ENCODE peak calls at places on chromosomes 11 and 22, in seven cellular contexts. G is PC-3, K is fibroblast of lung, C is neural progenitor cell, D is HCT116, X is astrocyte, T is K562. Y is an unnamed sample.

GRCh38 chr22:35384973-35385588 is 4.2 kb downstream of the HMOX1 start:
- DNase-seq in G (no peak), K (no peak), C (no peak), D (no peak), X (no peak), T (no peak), Y (no peak)

GRCh38 chr22:22098457-22099193 is 116.0 kb upstream of the TOP3B start:
- DNase-seq in G (no peak), K (no peak), C (no peak), D (no peak), X (no peak), T (no peak), Y (no peak)

GRCh38 chr11:69320756-69321741 is 27.1 kb downstream of the MYEOV start:
- DNase-seq in G (peak), K (no peak), C (no peak), D (no peak), X (no peak), T (no peak), Y (no peak)

GRCh38 chr11:33211588-33211987 is 45.6 kb upstream of the HIPK3 start:
- DNase-seq in G (no peak), K (no peak), C (no peak), D (no peak), X (no peak), T (no peak), Y (peak)

GRCh38 chr11:12089473-12089872 is 20.9 kb upstream of the MICAL2 start:
- DNase-seq in G (peak), K (no peak), C (no peak), D (no peak), X (no peak), T (no peak), Y (no peak)

GRCh38 chr22:33400891-33401290 is 342.7 kb upstream of the SYN3 start:
- DNase-seq in G (no peak), K (no peak), C (no peak), D (no peak), X (no peak), T (no peak), Y (no peak)

GRCh38 chr22:20990184-20991180 is 8.4 kb downstream of the LZTR1 start:
- DNase-seq in G (no peak), K (no peak), C (no peak), D (no peak), X (peak), T (no peak), Y (no peak)

GRCh38 chr11:59012106-59012941 is 73.0 kb downstream of the GLYATL1 start:
- DNase-seq in G (no peak), K (no peak), C (no peak), D (no peak), X (no peak), T (no peak), Y (no peak)

GRCh38 chr11:90448280-90448679 is 225.4 kb upstream of the CHORDC1 start:
- DNase-seq in G (no peak), K (no peak), C (no peak), D (no peak), X (no peak), T (no peak), Y (no peak)

GRCh38 chr22:48827228-48827810 is 1000.4 kb downstream of the BRD1 start:
- DNase-seq in G (peak), K (no peak), C (no peak), D (no peak), X (peak), T (no peak), Y (no peak)

GRCh38 chr22:36454916-36455570 is 26.4 kb downstream of the TXN2 start:
- DNase-seq in G (peak), K (peak), C (peak), D (peak), X (peak), T (peak), Y (peak)

GRCh38 chr11:14445542-14446530 is 53.8 kb downstream of the COPB1 start:
- DNase-seq in G (peak), K (peak), C (no peak), D (no peak), X (peak), T (no peak), Y (no peak)

GRCh38 chr11:68271781-68272608 is at the start of gene C11orf24:
- DNase-seq in G (peak), K (peak), C (peak), D (peak), X (peak), T (peak), Y (peak)

GRCh38 chr11:2781413-2782274 is 81.8 kb upstream of the KCNQ1OT1 start:
- DNase-seq in G (no peak), K (peak), C (no peak), D (no peak), X (no peak), T (peak), Y (no peak)

GRCh38 chr11:33910960-33911339 is 19.1 kb upstream of the LMO2 start:
- DNase-seq in G (no peak), K (no peak), C (no peak), D (no peak), X (no peak), T (no peak), Y (no peak)

GRCh38 chr22:19114984-19115552 is 7.1 kb downstream of the DGCR2 start:
- DNase-seq in G (no peak), K (no peak), C (no peak), D (no peak), X (no peak), T (no peak), Y (no peak)

GRCh38 chr11:28919194-28919593 is 811.0 kb downstream of the METTL15 start:
- DNase-seq in G (no peak), K (no peak), C (no peak), D (no peak), X (no peak), T (no peak), Y (no peak)

GRCh38 chr11:11313426-11313825 is 39.6 kb downstream of the CSNK2A3 start:
- DNase-seq in G (peak), K (peak), C (no peak), D (no peak), X (peak), T (no peak), Y (peak)

GRCh38 chr11:88338223-88338661 is 706 bp upstream of the CTSC start:
- DNase-seq in G (peak), K (peak), C (peak), D (no peak), X (peak), T (peak), Y (peak)

GRCh38 chr11:76321340-76321739 is 59.6 kb downstream of the THAP12 start:
- DNase-seq in G (no peak), K (no peak), C (no peak), D (no peak), X (no peak), T (no peak), Y (no peak)

GRCh38 chr22:35343664-35344550 is 37.0 kb upstream of the HMOX1 start:
- DNase-seq in G (no peak), K (no peak), C (no peak), D (no peak), X (no peak), T (no peak), Y (no peak)

GRCh38 chr11:119616586-119617342 is 112.2 kb downstream of the NECTIN1 start:
- DNase-seq in G (no peak), K (no peak), C (no peak), D (no peak), X (no peak), T (no peak), Y (no peak)

GRCh38 chr11:34394771-34395300 is 37.0 kb upstream of the ABTB2 start:
- DNase-seq in G (no peak), K (no peak), C (no peak), D (no peak), X (no peak), T (no peak), Y (no peak)

GRCh38 chr11:7262672-7263071 is 11.0 kb downstream of the SYT9 start:
- DNase-seq in G (no peak), K (no peak), C (no peak), D (no peak), X (no peak), T (no peak), Y (no peak)

GRCh38 chr11:5274340-5274739 is 4.6 kb upstream of the HBE1 start:
- DNase-seq in G (no peak), K (no peak), C (no peak), D (no peak), X (no peak), T (no peak), Y (no peak)

GRCh38 chr11:102317099-102317767 is at the start of gene BIRC3:
- DNase-seq in G (peak), K (peak), C (peak), D (peak), X (peak), T (peak), Y (peak)

GRCh38 chr11:11798586-11799438 is 43.0 kb upstream of the USP47 start:
- DNase-seq in G (peak), K (peak), C (peak), D (peak), X (peak), T (peak), Y (peak)

GRCh38 chr11:1042626-1043562 is 6.4 kb upstream of the MUC6 start:
- DNase-seq in G (no peak), K (no peak), C (no peak), D (no peak), X (no peak), T (no peak), Y (no peak)

GRCh38 chr11:122715883-122716282 is 60.4 kb downstream of the UBASH3B start:
- DNase-seq in G (no peak), K (no peak), C (no peak), D (no peak), X (no peak), T (no peak), Y (no peak)
- H3K9ac ChIP-seq in G (no peak), K (no peak), C (no peak), D (no peak), X (peak), T (no peak), Y (no peak)

GRCh38 chr11:86174101-86175046 is 70.2 kb upstream of the EED start:
- DNase-seq in G (peak), K (peak), C (no peak), D (no peak), X (peak), T (peak), Y (peak)
- H3K27ac ChIP-seq in G (peak), K (peak), C (no peak), D (no peak), X (peak), T (peak), Y (peak)

DNA sequence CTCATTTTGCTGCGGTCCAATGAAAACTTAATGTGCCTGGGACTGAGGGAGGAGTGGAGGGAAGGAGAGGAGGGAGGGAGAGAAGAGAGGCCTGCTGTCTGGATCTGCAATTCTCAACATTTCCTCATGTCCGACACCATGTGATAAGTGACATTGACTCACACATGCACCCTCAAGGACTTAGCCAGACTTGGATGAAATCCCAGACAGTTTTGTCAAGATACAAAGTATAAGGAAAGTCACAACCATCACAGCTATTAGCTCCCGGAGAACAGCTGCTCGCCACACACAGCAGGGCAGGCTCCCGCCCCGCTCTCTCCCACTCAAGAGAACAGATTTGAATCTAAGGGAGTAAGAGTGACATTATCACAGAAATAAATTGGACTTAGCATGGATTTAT is 5.5 kb downstream of the DNAL4 start:
- DNase-seq in G (peak), K (peak), C (no peak), D (no peak), X (peak), T (no peak), Y (peak)
- H2AFZ ChIP-seq in G (no peak), K (no peak), C (no peak), D (no peak), X (peak), T (peak), Y (no peak)

DNA sequence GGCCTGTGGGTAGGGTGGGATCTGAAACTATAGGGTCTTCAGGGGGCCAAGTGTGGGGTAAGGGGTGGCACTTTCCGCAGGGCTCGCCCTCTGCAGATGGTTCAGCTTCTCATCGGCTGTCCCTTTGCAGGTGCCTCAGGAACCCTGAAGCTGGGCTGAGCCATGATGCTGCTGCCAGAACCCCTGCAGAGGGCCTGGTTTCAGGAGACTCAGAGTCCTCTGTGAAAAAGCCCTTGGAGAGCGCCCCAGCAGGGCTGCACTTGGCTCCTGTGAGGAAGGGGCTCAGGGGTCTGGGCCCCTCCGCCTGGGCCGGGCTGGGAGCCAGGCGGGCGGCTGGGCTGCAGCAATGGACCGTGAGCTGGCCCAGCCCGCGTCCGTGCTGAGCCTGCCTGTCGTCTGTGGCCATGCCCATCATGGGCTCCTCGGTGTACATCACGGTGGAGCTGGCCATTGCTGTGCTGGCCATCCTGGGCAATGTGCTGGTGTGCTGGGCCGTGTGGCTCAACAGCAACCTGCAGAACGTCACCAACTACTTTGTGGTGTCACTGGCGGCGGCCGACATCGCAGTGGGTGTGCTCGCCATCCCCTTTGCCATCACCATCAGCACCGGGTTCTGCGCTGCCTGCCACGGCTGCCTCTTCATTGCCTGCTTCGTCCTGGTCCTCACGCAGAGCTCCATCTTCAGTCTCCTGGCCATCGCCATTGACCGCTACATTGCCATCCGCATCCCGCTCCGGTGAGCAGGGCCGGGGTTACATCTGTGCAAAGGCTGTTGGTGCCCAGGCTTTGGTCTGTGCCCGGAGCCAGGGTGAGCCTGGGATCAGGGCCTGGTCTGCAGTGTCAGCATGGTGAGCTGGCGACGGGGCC is 5.8 kb downstream of the ADORA2A start:
- DNase-seq in G (no peak), K (no peak), C (no peak), D (no peak), X (no peak), T (no peak), Y (no peak)
- H3K9ac ChIP-seq in G (no peak), K (no peak), C (no peak), D (no peak), X (no peak), T (no peak), Y (no peak)

GRCh38 chr11:92180664-92181251 is 43.9 kb upstream of the FAT3 start:
- DNase-seq in G (peak), K (peak), C (no peak), D (no peak), X (peak), T (no peak), Y (no peak)

DNA sequence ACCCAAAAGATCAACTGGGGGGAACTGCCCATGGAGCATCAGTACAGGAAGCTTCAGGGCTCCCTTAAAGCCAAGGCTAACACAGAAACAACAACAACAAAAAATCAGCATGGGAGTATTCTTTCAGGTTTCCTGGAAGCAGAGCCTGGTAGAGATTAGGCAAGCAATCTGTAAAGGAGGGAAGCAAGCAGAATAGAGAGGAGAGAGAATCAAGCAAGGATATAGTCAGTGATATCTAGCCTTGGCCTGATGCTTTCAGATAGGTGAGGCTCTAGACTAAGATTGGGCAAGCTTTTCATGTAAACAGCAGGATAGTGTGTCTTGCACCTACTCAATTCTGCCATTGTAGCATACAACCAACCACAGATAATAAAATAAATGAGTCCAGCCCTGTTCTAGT is 44.4 kb upstream of the FAT3 start:
- DNase-seq in G (no peak), K (no peak), C (no peak), D (no peak), X (peak), T (no peak), Y (no peak)
- H3K27ac ChIP-seq in G (no peak), K (peak), C (no peak), D (no peak), X (peak), T (no peak), Y (no peak)

GRCh38 chr11:111918390-111919256 is at the start of gene C11orf52:
- DNase-seq in G (peak), K (no peak), C (peak), D (peak), X (no peak), T (peak), Y (peak)

GRCh38 chr11:111913997-111914396 is 1.5 kb downstream of the HSPB2 start:
- DNase-seq in G (peak), K (peak), C (no peak), D (no peak), X (peak), T (no peak), Y (no peak)

GRCh38 chr11:111917312-111917711 is 1.4 kb upstream of the C11orf52 start:
- DNase-seq in G (no peak), K (no peak), C (no peak), D (no peak), X (no peak), T (no peak), Y (no peak)

GRCh38 chr11:111917788-111918187 is 925 bp upstream of the C11orf52 start:
- DNase-seq in G (no peak), K (no peak), C (no peak), D (no peak), X (no peak), T (no peak), Y (no peak)

GRCh38 chr11:111916768-111917167 is 1.9 kb upstream of the C11orf52 start:
- DNase-seq in G (no peak), K (no peak), C (no peak), D (no peak), X (no peak), T (no peak), Y (no peak)
- H2AFZ ChIP-seq in G (no peak), K (no peak), C (no peak), D (no peak), X (no peak), T (no peak), Y (no peak)

DNA sequence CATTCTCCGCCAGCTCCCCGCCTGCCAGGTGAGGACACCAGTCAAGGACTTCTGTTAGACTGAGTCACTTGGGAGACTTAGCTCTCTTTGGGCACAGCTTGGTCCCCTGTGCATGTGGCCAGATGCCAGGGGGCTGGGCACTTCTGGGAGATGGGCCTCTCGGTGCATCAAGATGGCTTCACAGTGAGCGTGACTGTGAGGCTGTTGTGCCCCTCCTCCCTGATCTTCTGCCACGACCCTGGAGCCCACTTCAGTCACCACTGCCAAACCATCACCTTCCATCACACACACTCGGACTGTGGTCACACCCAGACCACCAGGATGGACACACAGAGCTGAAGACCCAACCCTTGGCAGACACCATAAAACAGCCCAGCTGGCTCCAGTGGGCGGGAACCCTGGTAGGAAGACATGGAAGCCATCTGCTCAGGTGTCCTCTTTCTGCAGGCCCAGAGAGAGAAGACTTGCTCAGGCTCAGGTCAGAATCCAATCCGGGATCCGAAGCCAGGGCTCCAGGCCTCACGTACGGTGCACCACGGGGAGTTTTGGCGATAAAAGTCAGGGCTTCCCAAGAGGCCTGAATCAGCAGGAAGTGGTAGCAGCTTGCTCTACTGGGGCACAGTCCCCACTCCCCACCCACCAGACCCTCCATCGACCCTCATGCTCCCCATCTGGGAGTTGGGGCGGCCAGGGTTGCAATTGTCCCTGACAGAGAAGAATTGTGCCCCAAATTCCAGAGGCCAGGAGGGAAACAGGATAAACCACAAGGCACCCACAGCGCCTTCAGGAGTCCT is 29.8 kb upstream of the CD5 start:
- DNase-seq in G (no peak), K (no peak), C (no peak), D (no peak), X (no peak), T (no peak), Y (no peak)
- H3K9ac ChIP-seq in G (no peak), K (no peak), C (no peak), D (no peak), X (no peak), T (peak), Y (no peak)

GRCh38 chr11:61834278-61835004 is 6.3 kb downstream of the FADS2 start:
- DNase-seq in G (peak), K (peak), C (no peak), D (no peak), X (peak), T (peak), Y (no peak)

GRCh38 chr11:61832207-61832606 is 4.1 kb downstream of the FADS2 start:
- DNase-seq in G (no peak), K (no peak), C (no peak), D (no peak), X (no peak), T (no peak), Y (no peak)

GRCh38 chr11:61832758-61833157 is 4.7 kb downstream of the FADS2 start:
- DNase-seq in G (no peak), K (no peak), C (no peak), D (no peak), X (no peak), T (no peak), Y (no peak)

GRCh38 chr11:61833926-61834277 is 5.8 kb downstream of the FADS2 start:
- DNase-seq in G (no peak), K (no peak), C (no peak), D (no peak), X (no peak), T (peak), Y (no peak)

DNA sequence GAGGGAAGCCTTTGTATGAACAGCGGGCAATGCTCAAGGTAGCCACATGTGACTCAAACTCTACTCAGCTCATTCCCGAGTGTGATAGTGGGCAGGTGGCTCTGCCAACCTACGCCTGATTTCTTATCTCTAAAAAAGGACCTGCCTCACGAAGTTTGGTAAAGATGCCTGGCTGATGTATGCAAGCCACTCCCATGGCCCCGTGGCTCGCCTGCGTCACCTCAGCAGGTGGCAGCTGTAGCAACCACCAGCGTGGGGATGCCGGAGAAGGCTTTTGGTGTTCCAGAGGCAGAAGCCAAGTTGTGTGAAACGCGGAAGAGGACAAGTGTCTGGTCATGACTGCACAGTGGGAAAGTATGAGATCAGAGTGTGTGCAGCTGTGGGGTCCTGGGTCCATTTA is 5.4 kb downstream of the FADS2 start:
- DNase-seq in G (no peak), K (no peak), C (no peak), D (no peak), X (no peak), T (no peak), Y (peak)
- H3K27ac ChIP-seq in G (no peak), K (no peak), C (no peak), D (no peak), X (no peak), T (peak), Y (no peak)

GRCh38 chr11:73252577-73253191 is 19.5 kb upstream of the P2RY6 start:
- DNase-seq in G (peak), K (no peak), C (peak), D (peak), X (no peak), T (no peak), Y (no peak)
- H2AFZ ChIP-seq in G (no peak), K (no peak), C (no peak), D (peak), X (no peak), T (no peak), Y (no peak)